ENCODE peak calls at places on chromosomes 12 and 14, in eight cellular contexts. V is tibial nerve, C is upper lobe of left lung, M is A549, O is stomach, H is sigmoid colon, P is transverse colon, Z is ovary. Q is an unnamed sample.

GRCh38 chr12:48454675-48455074 is 17.7 kb upstream of the ANP32D start:
- DNase-seq in V (no peak), C (no peak), M (peak; percentile 50), O (no peak), H (no peak), P (no peak), Z (no peak), Q (no peak)

GRCh38 chr12:104105461-104105860 is 32.5 kb downstream of the NFYB start:
- DNase-seq in V (no peak), C (no peak), M (no peak), O (no peak), H (no peak), P (no peak), Z (no peak), Q (no peak)

GRCh38 chr12:56158926-56159461 is 835 bp downstream of the MYL6 start:
- DNase-seq in V (peak; percentile 71), C (no peak), M (peak; percentile 72), O (peak; percentile 82), H (peak; percentile 97), P (peak; percentile 89), Z (peak; percentile 72), Q (peak; percentile 93)

GRCh38 chr12:12503384-12504078 is 59.1 kb downstream of the DUSP16 start:
- DNase-seq in V (no peak), C (no peak), M (no peak), O (no peak), H (no peak), P (no peak), Z (no peak), Q (no peak)

GRCh38 chr12:45204757-45205156 is 11.1 kb upstream of the ANO6 start:
- DNase-seq in V (no peak), C (no peak), M (no peak), O (no peak), H (no peak), P (no peak), Z (no peak), Q (no peak)

GRCh38 chr12:49301759-49302158 is 6.8 kb downstream of the PRPH start:
- DNase-seq in V (no peak), C (no peak), M (no peak), O (no peak), H (no peak), P (no peak), Z (no peak), Q (no peak)

GRCh38 chr14:31277085-31277484 is 69.5 kb upstream of the HECTD1 start:
- DNase-seq in V (no peak), C (no peak), M (no peak), O (no peak), H (no peak), P (no peak), Z (no peak), Q (no peak)

GRCh38 chr12:78088391-78088832 is 257.7 kb downstream of the NAV3 start:
- DNase-seq in V (no peak), C (no peak), M (peak; percentile 4), O (no peak), H (no peak), P (no peak), Z (no peak), Q (no peak)

GRCh38 chr12:1576410-1577240 is 17.8 kb downstream of the FBXL14 start:
- DNase-seq in V (no peak), C (no peak), M (no peak), O (no peak), H (peak; percentile 77), P (no peak), Z (peak; percentile 62), Q (no peak)

GRCh38 chr12:98355322-98355721 is 160.1 kb upstream of the TMPO start:
- DNase-seq in V (no peak), C (no peak), M (peak; percentile 23), O (no peak), H (no peak), P (no peak), Z (no peak), Q (no peak)

GRCh38 chr12:26244503-26244902 is 49.1 kb downstream of the SSPN start:
- DNase-seq in V (no peak), C (no peak), M (no peak), O (no peak), H (no peak), P (no peak), Z (no peak), Q (no peak)

GRCh38 chr14:79638647-79639266 is 572.5 kb downstream of the DIO2 start:
- DNase-seq in V (no peak), C (no peak), M (no peak), O (no peak), H (no peak), P (no peak), Z (no peak), Q (no peak)

GRCh38 chr12:2443766-2444165 is 351.0 kb upstream of the FKBP4 start:
- DNase-seq in V (no peak), C (no peak), M (no peak), O (no peak), H (no peak), P (no peak), Z (no peak), Q (no peak)

GRCh38 chr14:71883094-71883493 is 49.1 kb upstream of the RGS6 start:
- DNase-seq in V (no peak), C (no peak), M (no peak), O (no peak), H (no peak), P (no peak), Z (no peak), Q (no peak)

GRCh38 chr14:45970589-45970988 is 681.0 kb downstream of the RPL10L start:
- DNase-seq in V (no peak), C (no peak), M (no peak), O (no peak), H (no peak), P (no peak), Z (no peak), Q (no peak)

GRCh38 chr12:133130808-133131128 is 341 bp downstream of the ZNF10 start:
- DNase-seq in V (peak; percentile 43), C (peak; percentile 85), M (no peak), O (peak; percentile 32), H (peak; percentile 67), P (peak; percentile 45), Z (peak; percentile 52), Q (peak; percentile 81)
- TF ChIP-seq POLR2A in V (no peak), C (no peak), M (no peak), O (no peak), H (no peak), P (no peak), Z (no peak), Q (no peak)

GRCh38 chr14:58082011-58082410 is 70.0 kb downstream of the ARMH4 start:
- DNase-seq in V (no peak), C (no peak), M (no peak), O (no peak), H (no peak), P (no peak), Z (no peak), Q (no peak)
- TF ChIP-seq EP300 in V (no peak), C (no peak), M (no peak), O (no peak), H (no peak), P (no peak), Z (no peak), Q (no peak)

GRCh38 chr12:14948672-14949071 is 10.3 kb upstream of the ERP27 start:
- DNase-seq in V (peak; percentile 38), C (no peak), M (peak; percentile 44), O (no peak), H (no peak), P (peak; percentile 34), Z (peak; percentile 41), Q (no peak)
- TF ChIP-seq POLR2A in V (peak; percentile 19), C (no peak), M (no peak), O (no peak), H (no peak), P (no peak), Z (peak; percentile 7), Q (no peak)

GRCh38 chr12:131800594-131801135 is 27.5 kb upstream of the MMP17 start:
- DNase-seq in V (no peak), C (no peak), M (no peak), O (no peak), H (no peak), P (no peak), Z (no peak), Q (no peak)

GRCh38 chr12:131799828-131800593 is 28.2 kb upstream of the MMP17 start:
- DNase-seq in V (no peak), C (peak; percentile 76), M (no peak), O (no peak), H (no peak), P (no peak), Z (no peak), Q (no peak)

GRCh38 chr12:131806654-131807053 is 21.5 kb upstream of the MMP17 start:
- DNase-seq in V (no peak), C (no peak), M (no peak), O (no peak), H (no peak), P (no peak), Z (no peak), Q (no peak)

GRCh38 chr12:131801254-131801866 is 26.8 kb upstream of the MMP17 start:
- DNase-seq in V (no peak), C (no peak), M (no peak), O (no peak), H (no peak), P (no peak), Z (no peak), Q (no peak)

DNA sequence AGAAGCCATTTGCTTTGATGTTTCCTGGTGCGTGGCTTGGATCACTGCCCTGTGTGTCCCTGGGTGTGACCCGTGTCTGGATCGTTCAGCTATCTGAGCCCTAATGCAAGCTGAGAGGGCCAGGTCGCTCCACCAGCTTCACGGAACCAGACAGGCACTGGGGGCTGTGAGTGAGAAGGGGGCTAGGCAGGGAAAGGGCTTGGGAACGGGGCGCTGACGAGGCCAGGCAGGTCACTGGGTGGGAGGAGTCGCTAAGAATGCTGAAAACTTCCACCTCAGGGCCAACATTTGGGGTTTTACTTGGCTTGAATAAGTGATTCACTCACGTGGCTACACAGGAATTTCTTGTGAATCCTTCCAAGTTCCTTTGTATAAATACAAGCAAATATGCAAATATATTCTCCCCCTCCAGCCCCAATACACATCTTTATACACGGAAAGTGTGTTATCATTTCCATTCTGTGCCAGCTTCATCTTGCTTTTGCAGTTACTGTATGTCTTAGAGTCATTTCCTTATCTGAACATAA is 24.1 kb upstream of the MMP17 start:
- DNase-seq in V (no peak), C (no peak), M (no peak), O (no peak), H (no peak), P (peak; percentile 26), Z (no peak), Q (no peak)
- TF ChIP-seq EP300 in V (no peak), C (no peak), M (no peak), O (no peak), H (no peak), P (no peak), Z (no peak), Q (no peak)

GRCh38 chr14:105495990-105496830 is 5.2 kb downstream of the TEDC1 start:
- DNase-seq in V (no peak), C (peak; percentile 62), M (no peak), O (no peak), H (no peak), P (no peak), Z (no peak), Q (peak; percentile 69)
- TF ChIP-seq POLR2A in V (no peak), C (no peak), M (no peak), O (no peak), H (no peak), P (no peak), Z (no peak), Q (no peak)